ENCODE peak calls at places on chromosomes 4 and X, in four cellular contexts. One of them, this sample, is unnamed.

GRCh38 chrX:130834149-130834548 is 68.9 kb downstream of the ENOX2 start:
- DNase-seq in fibroblast of mammary gland: no peak
- DNase-seq in Kasumi-1: peak; percentile 0
- DNase-seq in HFF-Myc: no peak
- DNase-seq in this sample: no peak

GRCh38 chr4:184732126-184732525 is 1.8 kb downstream of the CENPU start:
- DNase-seq in fibroblast of mammary gland: peak; percentile 74
- DNase-seq in HFF-Myc: no peak
- DNase-seq in Kasumi-1: no peak
- DNase-seq in this sample: peak; percentile 99

GRCh38 chrX:56726609-56727008 is 2.4 kb upstream of the NBDY start:
- DNase-seq in fibroblast of mammary gland: peak; percentile 65
- DNase-seq in HFF-Myc: no peak
- DNase-seq in Kasumi-1: peak; percentile 70
- DNase-seq in this sample: peak; percentile 59

GRCh38 chr4:26905172-26905571 is 44.5 kb downstream of the STIM2 start:
- DNase-seq in Kasumi-1: no peak
- DNase-seq in HFF-Myc: no peak
- DNase-seq in fibroblast of mammary gland: no peak
- DNase-seq in this sample: no peak

GRCh38 chrX:153226344-153227190 is 47.5 kb downstream of the MAGEA1 start:
- DNase-seq in HFF-Myc: peak; percentile 27
- DNase-seq in Kasumi-1: no peak
- DNase-seq in fibroblast of mammary gland: peak; percentile 91
- DNase-seq in this sample: peak; percentile 94

GRCh38 chr4:52982246-52982950 is 120.3 kb downstream of the RASL11B start:
- DNase-seq in HFF-Myc: no peak
- DNase-seq in Kasumi-1: peak; percentile 97
- DNase-seq in fibroblast of mammary gland: peak; percentile 76
- DNase-seq in this sample: peak; percentile 68

GRCh38 chrX:68685722-68686683 is 38.5 kb downstream of the STARD8 start:
- DNase-seq in Kasumi-1: peak; percentile 71
- DNase-seq in fibroblast of mammary gland: peak; percentile 85
- DNase-seq in HFF-Myc: no peak
- DNase-seq in this sample: peak; percentile 17

GRCh38 chr4:87574996-87575395 is 33.3 kb upstream of the DSPP start:
- DNase-seq in HFF-Myc: no peak
- DNase-seq in fibroblast of mammary gland: peak; percentile 28
- DNase-seq in Kasumi-1: no peak
- DNase-seq in this sample: peak; percentile 83

GRCh38 chr4:90099795-90100194 is 27.4 kb upstream of the CCSER1 start:
- DNase-seq in HFF-Myc: peak; percentile 9
- DNase-seq in fibroblast of mammary gland: peak; percentile 13
- DNase-seq in Kasumi-1: peak; percentile 51
- DNase-seq in this sample: peak; percentile 73

GRCh38 chr4:59612235-59612634 is 1587.9 kb upstream of the ADGRL3 start:
- DNase-seq in fibroblast of mammary gland: peak; percentile 78
- DNase-seq in Kasumi-1: peak; percentile 89
- DNase-seq in HFF-Myc: no peak
- DNase-seq in this sample: peak; percentile 51

GRCh38 chrX:47283015-47283771 is 50.4 kb downstream of the USP11 start:
- DNase-seq in Kasumi-1: peak; percentile 28
- DNase-seq in fibroblast of mammary gland: peak; percentile 71
- DNase-seq in HFF-Myc: peak; percentile 25
- DNase-seq in this sample: peak; percentile 37

GRCh38 chr4:1573830-1574459 is 110.2 kb downstream of the FAM53A start:
- DNase-seq in fibroblast of mammary gland: no peak
- DNase-seq in Kasumi-1: no peak
- DNase-seq in HFF-Myc: no peak
- DNase-seq in this sample: no peak

GRCh38 chr4:74549936-74550335 is 105.0 kb downstream of the AREG start:
- DNase-seq in Kasumi-1: no peak
- DNase-seq in HFF-Myc: no peak
- DNase-seq in fibroblast of mammary gland: peak; percentile 62
- DNase-seq in this sample: peak; percentile 77

GRCh38 chrX:129798888-129799287 is 19.1 kb downstream of the SASH3 start:
- DNase-seq in HFF-Myc: no peak
- DNase-seq in Kasumi-1: no peak
- DNase-seq in fibroblast of mammary gland: no peak
- DNase-seq in this sample: peak; percentile 7

GRCh38 chr4:100299441-100299840 is 109.2 kb upstream of the DDIT4L start:
- DNase-seq in HFF-Myc: no peak
- DNase-seq in Kasumi-1: no peak
- DNase-seq in fibroblast of mammary gland: no peak
- DNase-seq in this sample: peak; percentile 22

GRCh38 chrX:75596178-75596577 is 73.3 kb upstream of the ZDHHC15 start:
- DNase-seq in Kasumi-1: no peak
- DNase-seq in HFF-Myc: no peak
- DNase-seq in fibroblast of mammary gland: no peak
- DNase-seq in this sample: no peak

GRCh38 chr4:19473569-19473968 is 778.1 kb upstream of the SLIT2 start:
- DNase-seq in HFF-Myc: no peak
- DNase-seq in fibroblast of mammary gland: peak; percentile 10
- DNase-seq in Kasumi-1: no peak
- DNase-seq in this sample: no peak

GRCh38 chr4:105133976-105134375 is 12.7 kb upstream of the TET2 start:
- DNase-seq in HFF-Myc: no peak
- DNase-seq in fibroblast of mammary gland: no peak
- DNase-seq in Kasumi-1: no peak
- DNase-seq in this sample: no peak

GRCh38 chr4:79983431-79983830 is 89.6 kb downstream of the ANTXR2 start:
- DNase-seq in HFF-Myc: no peak
- DNase-seq in Kasumi-1: no peak
- DNase-seq in fibroblast of mammary gland: no peak
- DNase-seq in this sample: no peak

GRCh38 chrX:139795196-139795595 is 87.2 kb upstream of the MCF2 start:
- DNase-seq in Kasumi-1: no peak
- DNase-seq in fibroblast of mammary gland: no peak
- DNase-seq in HFF-Myc: no peak
- DNase-seq in this sample: no peak

GRCh38 chrX:47618923-47619485 is 653 bp downstream of the SYN1 start:
- DNase-seq in fibroblast of mammary gland: no peak
- DNase-seq in HFF-Myc: no peak
- DNase-seq in Kasumi-1: no peak
- DNase-seq in this sample: no peak

GRCh38 chr4:41865306-41865980 is 69.8 kb upstream of the TMEM33 start:
- DNase-seq in Kasumi-1: no peak
- DNase-seq in HFF-Myc: no peak
- DNase-seq in fibroblast of mammary gland: peak; percentile 13
- DNase-seq in this sample: peak; percentile 28

GRCh38 chr4:65954416-65954815 is 284.1 kb upstream of the EPHA5 start:
- DNase-seq in fibroblast of mammary gland: no peak
- DNase-seq in HFF-Myc: no peak
- DNase-seq in Kasumi-1: no peak
- DNase-seq in this sample: peak; percentile 36

GRCh38 chr4:176579233-176579632 is 213.5 kb downstream of the VEGFC start:
- DNase-seq in Kasumi-1: no peak
- DNase-seq in fibroblast of mammary gland: no peak
- DNase-seq in HFF-Myc: no peak
- DNase-seq in this sample: no peak

GRCh38 chr4:1601533-1601835 is 82.6 kb downstream of the FAM53A start:
- DNase-seq in fibroblast of mammary gland: no peak
- DNase-seq in HFF-Myc: no peak
- DNase-seq in Kasumi-1: no peak
- DNase-seq in this sample: no peak

GRCh38 chrX:19334945-19335626 is 8.6 kb upstream of the PDHA1 start:
- DNase-seq in HFF-Myc: peak; percentile 7
- DNase-seq in Kasumi-1: peak; percentile 61
- DNase-seq in fibroblast of mammary gland: peak; percentile 50
- DNase-seq in this sample: no peak

GRCh38 chrX:133922390-133922772 is 63.0 kb downstream of the GPC3 start:
- DNase-seq in Kasumi-1: no peak
- DNase-seq in fibroblast of mammary gland: peak; percentile 3
- DNase-seq in HFF-Myc: no peak
- DNase-seq in this sample: no peak

GRCh38 chrX:103861200-103861599 is 29.1 kb upstream of the RAB9B start:
- DNase-seq in fibroblast of mammary gland: no peak
- DNase-seq in Kasumi-1: no peak
- DNase-seq in HFF-Myc: no peak
- DNase-seq in this sample: peak; percentile 67

GRCh38 chr4:166195101-166195500 is 322.1 kb downstream of the TLL1 start:
- DNase-seq in HFF-Myc: no peak
- DNase-seq in fibroblast of mammary gland: no peak
- DNase-seq in Kasumi-1: no peak
- DNase-seq in this sample: no peak

This sample was measured in epithelial cell of esophagus.